ENCODE peak calls at places on chromosomes 2 and 18, in ten cellular contexts. S is pancreas, O is B cell, D is chondrocyte, Z is H9, N is omental fat pad, L is choroid plexus epithelial cell, U is GM13977, Q is bronchial epithelial cell, E is RWPE1. V is an unnamed sample.

GRCh38 chr2:222610746-222611145 is 45.1 kb downstream of the FARSB start:
- DNase-seq in S (no peak), O (no peak), D (no peak), Z (no peak), N (no peak), L (peak), U (no peak), Q (no peak), E (no peak), V (peak)

GRCh38 chr2:220162320-220162719 is 534.9 kb downstream of the SLC4A3 start:
- DNase-seq in S (no peak), O (no peak), D (no peak), Z (no peak), N (no peak), L (peak), U (no peak), Q (peak), E (no peak), V (peak)

GRCh38 chr2:28359222-28360065 is 33.2 kb upstream of the FOSL2 start:
- DNase-seq in S (no peak), O (peak), D (no peak), Z (no peak), N (no peak), L (peak), U (peak), Q (peak), E (no peak), V (peak)

GRCh38 chr2:109421101-109421500 is 192.7 kb downstream of the SEPTIN10 start:
- DNase-seq in S (no peak), O (no peak), D (peak), Z (no peak), N (no peak), L (no peak), U (no peak), Q (no peak), E (no peak), V (no peak)

GRCh38 chr2:47065771-47066380 is 89.2 kb downstream of the STPG4 start:
- DNase-seq in S (peak), O (no peak), D (no peak), Z (no peak), N (no peak), L (peak), U (no peak), Q (peak), E (peak), V (peak)

GRCh38 chr2:5520352-5520996 is 171.7 kb upstream of the SOX11 start:
- DNase-seq in S (no peak), O (no peak), D (no peak), Z (no peak), N (no peak), L (peak), U (no peak), Q (no peak), E (no peak), V (no peak)

GRCh38 chr18:65897292-65897691 is 146.5 kb downstream of the CDH7 start:
- DNase-seq in S (no peak), O (no peak), D (no peak), Z (no peak), N (no peak), L (no peak), U (no peak), Q (no peak), E (no peak), V (no peak)

GRCh38 chr2:46519265-46519664 is 39.9 kb downstream of the TMEM247 start:
- DNase-seq in S (no peak), O (no peak), D (no peak), Z (no peak), N (no peak), L (no peak), U (no peak), Q (no peak), E (no peak), V (no peak)

GRCh38 chr2:127419448-127420038 is 1.3 kb downstream of the PROC start:
- DNase-seq in S (peak), O (no peak), D (no peak), Z (no peak), N (no peak), L (no peak), U (no peak), Q (no peak), E (no peak), V (no peak)

GRCh38 chr2:143458258-143458954 is 329.2 kb downstream of the ARHGAP15 start:
- DNase-seq in S (no peak), O (no peak), D (no peak), Z (no peak), N (no peak), L (no peak), U (no peak), Q (no peak), E (no peak), V (no peak)

GRCh38 chr2:216829533-216829932 is 30.3 kb downstream of the TNP1 start:
- DNase-seq in S (peak), O (no peak), D (no peak), Z (no peak), N (no peak), L (peak), U (no peak), Q (peak), E (no peak), V (peak)

GRCh38 chr2:158665536-158666302 is 129.4 kb upstream of the DAPL1 start:
- DNase-seq in S (no peak), O (no peak), D (no peak), Z (no peak), N (no peak), L (peak), U (no peak), Q (no peak), E (no peak), V (peak)
- TF ChIP-seq CTCF in S (no peak), O (no peak), D (no peak), Z (no peak), N (no peak), L (no peak), U (no peak), Q (no peak), E (no peak), V (no peak)

DNA sequence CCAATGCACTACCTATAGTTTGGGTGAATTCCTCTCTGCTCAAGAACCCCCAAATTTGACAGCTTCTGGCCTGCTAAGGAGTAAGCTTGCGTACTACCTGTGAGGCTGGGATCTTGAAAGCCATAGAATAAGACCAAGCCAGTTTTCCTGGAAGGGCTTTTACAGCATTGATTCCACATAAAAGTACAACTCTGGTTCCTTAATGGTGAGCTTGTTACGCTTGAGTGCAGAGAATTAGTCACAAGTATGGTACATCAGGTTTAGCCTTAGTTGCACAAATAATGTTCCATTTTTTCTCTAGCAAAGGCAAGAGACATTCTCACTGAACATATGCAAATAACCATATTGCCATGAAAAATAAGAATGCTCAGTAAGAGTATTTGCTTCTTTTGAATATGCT is 39.1 kb upstream of the STK39 start:
- DNase-seq in S (no peak), O (no peak), D (no peak), Z (no peak), N (no peak), L (no peak), U (no peak), Q (no peak), E (no peak), V (no peak)
- TF ChIP-seq CTCF in S (no peak), O (no peak), D (no peak), Z (no peak), N (no peak), L (no peak), U (no peak), Q (no peak), E (no peak), V (no peak)

GRCh38 chr2:18519991-18520604 is 40.4 kb downstream of the RDH14 start:
- DNase-seq in S (no peak), O (no peak), D (no peak), Z (no peak), N (no peak), L (no peak), U (no peak), Q (no peak), E (no peak), V (no peak)

GRCh38 chr2:18518116-18519111 is 42.0 kb downstream of the RDH14 start:
- DNase-seq in S (no peak), O (no peak), D (no peak), Z (no peak), N (no peak), L (peak), U (no peak), Q (peak), E (peak), V (no peak)

GRCh38 chr2:18521084-18521483 is 39.4 kb downstream of the RDH14 start:
- DNase-seq in S (no peak), O (no peak), D (no peak), Z (no peak), N (no peak), L (no peak), U (no peak), Q (no peak), E (no peak), V (no peak)

GRCh38 chr2:18522484-18523146 is 37.8 kb downstream of the RDH14 start:
- DNase-seq in S (no peak), O (no peak), D (no peak), Z (no peak), N (no peak), L (no peak), U (no peak), Q (peak), E (no peak), V (no peak)

GRCh38 chr2:18520605-18521031 is 39.8 kb downstream of the RDH14 start:
- DNase-seq in S (peak), O (peak), D (no peak), Z (peak), N (peak), L (peak), U (peak), Q (peak), E (peak), V (peak)
- TF ChIP-seq CTCF in S (peak), O (peak), D (peak), Z (peak), N (peak), L (peak), U (peak), Q (peak), E (peak), V (peak)

GRCh38 chr18:5456577-5457466 is 87.0 kb downstream of the EPB41L3 start:
- DNase-seq in S (no peak), O (no peak), D (no peak), Z (peak), N (no peak), L (peak), U (no peak), Q (no peak), E (no peak), V (peak)
- TF ChIP-seq CTCF in S (no peak), O (no peak), D (peak), Z (peak), N (no peak), L (peak), U (no peak), Q (no peak), E (no peak), V (peak)

V was measured in MCF 10A.